ENCODE peak calls at places on chromosomes 6 and 20, in nine cellular contexts. One of them, this sample, is unnamed.
A peak's percentile ranks its signal among the peaks of the same experiment; 100 is the strongest.

GRCh38 chr6:139973602-139974373 is 599.3 kb upstream of the CITED2 start:
- DNase-seq in fibroblast of lung: peak; percentile 96
- DNase-seq in AG09309: peak; percentile 88
- DNase-seq in IMR-90: peak; percentile 92
- DNase-seq in endothelial cell: no peak
- DNase-seq in prostate gland: no peak
- DNase-seq in psoas muscle: no peak
- DNase-seq in fibroblast of the aortic adventitia: peak; percentile 91
- DNase-seq in dorsolateral prefrontal cortex: no peak
- DNase-seq in this sample: peak; percentile 45

GRCh38 chr6:38801305-38801704 is 86.2 kb downstream of the DNAH8 start:
- DNase-seq in fibroblast of lung: no peak
- DNase-seq in prostate gland: no peak
- DNase-seq in psoas muscle: no peak
- DNase-seq in IMR-90: no peak
- DNase-seq in endothelial cell: no peak
- DNase-seq in AG09309: no peak
- DNase-seq in fibroblast of the aortic adventitia: no peak
- DNase-seq in dorsolateral prefrontal cortex: no peak
- DNase-seq in this sample: no peak

GRCh38 chr6:49606696-49607390 is 29.8 kb downstream of the RHAG start:
- DNase-seq in psoas muscle: no peak
- DNase-seq in fibroblast of lung: peak; percentile 88
- DNase-seq in dorsolateral prefrontal cortex: peak; percentile 3
- DNase-seq in IMR-90: peak; percentile 80
- DNase-seq in endothelial cell: peak; percentile 23
- DNase-seq in AG09309: peak; percentile 61
- DNase-seq in prostate gland: peak; percentile 52
- DNase-seq in fibroblast of the aortic adventitia: peak; percentile 92
- DNase-seq in this sample: peak; percentile 95

GRCh38 chr6:42923656-42924055 is 5.6 kb upstream of the CNPY3 start:
- DNase-seq in psoas muscle: no peak
- DNase-seq in fibroblast of the aortic adventitia: peak; percentile 67
- DNase-seq in prostate gland: no peak
- DNase-seq in dorsolateral prefrontal cortex: no peak
- DNase-seq in fibroblast of lung: no peak
- DNase-seq in IMR-90: no peak
- DNase-seq in endothelial cell: no peak
- DNase-seq in AG09309: peak; percentile 38
- DNase-seq in this sample: no peak

GRCh38 chr20:18767676-18768075 is 45.9 kb upstream of the SCP2D1 start:
- DNase-seq in fibroblast of the aortic adventitia: no peak
- DNase-seq in prostate gland: no peak
- DNase-seq in endothelial cell: no peak
- DNase-seq in fibroblast of lung: no peak
- DNase-seq in AG09309: no peak
- DNase-seq in dorsolateral prefrontal cortex: no peak
- DNase-seq in IMR-90: no peak
- DNase-seq in psoas muscle: no peak
- DNase-seq in this sample: no peak

GRCh38 chr6:75349262-75349984 is 64.8 kb upstream of the TMEM30A start:
- DNase-seq in fibroblast of lung: peak; percentile 22
- DNase-seq in endothelial cell: peak; percentile 44
- DNase-seq in fibroblast of the aortic adventitia: peak; percentile 56
- DNase-seq in psoas muscle: peak; percentile 21
- DNase-seq in dorsolateral prefrontal cortex: no peak
- DNase-seq in prostate gland: no peak
- DNase-seq in IMR-90: peak; percentile 13
- DNase-seq in AG09309: no peak
- DNase-seq in this sample: peak; percentile 8

GRCh38 chr6:99151634-99152344 is 197.7 kb downstream of the FAXC start:
- DNase-seq in IMR-90: peak; percentile 28
- DNase-seq in endothelial cell: peak; percentile 78
- DNase-seq in AG09309: no peak
- DNase-seq in dorsolateral prefrontal cortex: no peak
- DNase-seq in fibroblast of the aortic adventitia: peak; percentile 2
- DNase-seq in psoas muscle: no peak
- DNase-seq in prostate gland: peak; percentile 19
- DNase-seq in fibroblast of lung: no peak
- DNase-seq in this sample: peak; percentile 69

GRCh38 chr6:36028088-36028886 is 679 bp downstream of the MAPK14 start:
- DNase-seq in endothelial cell: peak; percentile 32
- DNase-seq in fibroblast of lung: peak; percentile 10
- DNase-seq in fibroblast of the aortic adventitia: peak; percentile 12
- DNase-seq in IMR-90: peak; percentile 12
- DNase-seq in prostate gland: peak; percentile 17
- DNase-seq in AG09309: no peak
- DNase-seq in psoas muscle: peak; percentile 52
- DNase-seq in dorsolateral prefrontal cortex: peak; percentile 34
- DNase-seq in this sample: peak; percentile 41

GRCh38 chr20:5621305-5621704 is 128.9 kb upstream of the SHLD1 start:
- DNase-seq in psoas muscle: no peak
- DNase-seq in prostate gland: peak; percentile 84
- DNase-seq in fibroblast of the aortic adventitia: peak; percentile 56
- DNase-seq in AG09309: no peak
- DNase-seq in fibroblast of lung: peak; percentile 76
- DNase-seq in IMR-90: no peak
- DNase-seq in dorsolateral prefrontal cortex: no peak
- DNase-seq in endothelial cell: no peak
- DNase-seq in this sample: peak; percentile 82

GRCh38 chr20:63740501-63741353 is 1.2 kb downstream of the SLC2A4RG start:
- DNase-seq in psoas muscle: peak; percentile 94
- DNase-seq in fibroblast of lung: peak; percentile 95
- DNase-seq in fibroblast of the aortic adventitia: peak; percentile 94
- DNase-seq in AG09309: peak; percentile 59
- DNase-seq in prostate gland: peak; percentile 95
- DNase-seq in dorsolateral prefrontal cortex: peak; percentile 61
- DNase-seq in IMR-90: peak; percentile 86
- DNase-seq in endothelial cell: peak; percentile 65
- DNase-seq in this sample: peak; percentile 94

GRCh38 chr6:166903027-166903426 is 53.3 kb downstream of the RNASET2 start:
- DNase-seq in IMR-90: no peak
- DNase-seq in fibroblast of the aortic adventitia: no peak
- DNase-seq in dorsolateral prefrontal cortex: no peak
- DNase-seq in fibroblast of lung: no peak
- DNase-seq in psoas muscle: no peak
- DNase-seq in prostate gland: no peak
- DNase-seq in AG09309: no peak
- DNase-seq in endothelial cell: no peak
- DNase-seq in this sample: no peak

GRCh38 chr6:139577991-139578604 is 203.7 kb upstream of the CITED2 start:
- DNase-seq in psoas muscle: no peak
- DNase-seq in prostate gland: peak; percentile 40
- DNase-seq in AG09309: peak; percentile 77
- DNase-seq in fibroblast of lung: peak; percentile 92
- DNase-seq in dorsolateral prefrontal cortex: no peak
- DNase-seq in fibroblast of the aortic adventitia: peak; percentile 92
- DNase-seq in endothelial cell: no peak
- DNase-seq in IMR-90: peak; percentile 94
- DNase-seq in this sample: peak; percentile 59

GRCh38 chr20:13839421-13840092 is 54.7 kb downstream of the NDUFAF5 start:
- DNase-seq in endothelial cell: no peak
- DNase-seq in AG09309: peak; percentile 74
- DNase-seq in IMR-90: peak; percentile 41
- DNase-seq in psoas muscle: no peak
- DNase-seq in fibroblast of lung: peak; percentile 34
- DNase-seq in prostate gland: no peak
- DNase-seq in dorsolateral prefrontal cortex: no peak
- DNase-seq in fibroblast of the aortic adventitia: peak; percentile 49
- DNase-seq in this sample: peak; percentile 35

GRCh38 chr6:33853736-33854135 is 49.9 kb upstream of the MLN start:
- DNase-seq in dorsolateral prefrontal cortex: no peak
- DNase-seq in AG09309: no peak
- DNase-seq in endothelial cell: no peak
- DNase-seq in prostate gland: no peak
- DNase-seq in fibroblast of lung: no peak
- DNase-seq in psoas muscle: no peak
- DNase-seq in fibroblast of the aortic adventitia: no peak
- DNase-seq in IMR-90: no peak
- DNase-seq in this sample: no peak

GRCh38 chr6:33850294-33850693 is 46.5 kb upstream of the MLN start:
- DNase-seq in dorsolateral prefrontal cortex: no peak
- DNase-seq in fibroblast of lung: no peak
- DNase-seq in fibroblast of the aortic adventitia: no peak
- DNase-seq in IMR-90: no peak
- DNase-seq in prostate gland: no peak
- DNase-seq in psoas muscle: no peak
- DNase-seq in endothelial cell: no peak
- DNase-seq in AG09309: no peak
- DNase-seq in this sample: no peak

GRCh38 chr6:33850869-33851541 is 47.2 kb upstream of the MLN start:
- DNase-seq in psoas muscle: no peak
- DNase-seq in fibroblast of the aortic adventitia: no peak
- DNase-seq in fibroblast of lung: no peak
- DNase-seq in endothelial cell: no peak
- DNase-seq in IMR-90: no peak
- DNase-seq in AG09309: no peak
- DNase-seq in dorsolateral prefrontal cortex: peak; percentile 67
- DNase-seq in prostate gland: no peak
- DNase-seq in this sample: no peak

GRCh38 chr6:33853026-33853425 is 49.2 kb upstream of the MLN start:
- DNase-seq in AG09309: no peak
- DNase-seq in fibroblast of the aortic adventitia: no peak
- DNase-seq in psoas muscle: no peak
- DNase-seq in dorsolateral prefrontal cortex: no peak
- DNase-seq in prostate gland: no peak
- DNase-seq in endothelial cell: no peak
- DNase-seq in IMR-90: no peak
- DNase-seq in fibroblast of lung: no peak
- DNase-seq in this sample: no peak

GRCh38 chr6:33851959-33852358 is 48.2 kb upstream of the MLN start:
- DNase-seq in fibroblast of lung: no peak
- DNase-seq in psoas muscle: no peak
- DNase-seq in AG09309: no peak
- DNase-seq in dorsolateral prefrontal cortex: no peak
- DNase-seq in endothelial cell: peak; percentile 55
- DNase-seq in fibroblast of the aortic adventitia: no peak
- DNase-seq in IMR-90: no peak
- DNase-seq in prostate gland: no peak
- DNase-seq in this sample: peak; percentile 38
- TF ChIP-seq CTCF in fibroblast of lung: peak; percentile 40
- TF ChIP-seq CTCF in psoas muscle: no peak
- TF ChIP-seq CTCF in AG09309: peak; percentile 69
- TF ChIP-seq CTCF in dorsolateral prefrontal cortex: no peak
- TF ChIP-seq CTCF in endothelial cell: no peak
- TF ChIP-seq CTCF in fibroblast of the aortic adventitia: peak; percentile 57
- TF ChIP-seq CTCF in IMR-90: peak; percentile 35
- TF ChIP-seq CTCF in prostate gland: peak; percentile 38
- TF ChIP-seq CTCF in this sample: peak; percentile 51

GRCh38 chr20:22490287-22491187 is 93.8 kb downstream of the FOXA2 start:
- DNase-seq in fibroblast of the aortic adventitia: peak; percentile 16
- DNase-seq in fibroblast of lung: no peak
- DNase-seq in endothelial cell: no peak
- DNase-seq in AG09309: no peak
- DNase-seq in IMR-90: no peak
- DNase-seq in prostate gland: peak; percentile 44
- DNase-seq in dorsolateral prefrontal cortex: no peak
- DNase-seq in psoas muscle: no peak
- DNase-seq in this sample: peak; percentile 17
- TF ChIP-seq CTCF in fibroblast of the aortic adventitia: no peak
- TF ChIP-seq CTCF in fibroblast of lung: no peak
- TF ChIP-seq CTCF in endothelial cell: peak; percentile 10
- TF ChIP-seq CTCF in AG09309: no peak
- TF ChIP-seq CTCF in IMR-90: no peak
- TF ChIP-seq CTCF in prostate gland: no peak
- TF ChIP-seq CTCF in dorsolateral prefrontal cortex: no peak
- TF ChIP-seq CTCF in psoas muscle: no peak
- TF ChIP-seq CTCF in this sample: no peak

GRCh38 chr6:112252571-112253504 is 1.5 kb downstream of the LAMA4 start:
- DNase-seq in prostate gland: no peak
- DNase-seq in fibroblast of lung: peak; percentile 79
- DNase-seq in IMR-90: peak; percentile 36
- DNase-seq in fibroblast of the aortic adventitia: peak; percentile 75
- DNase-seq in psoas muscle: no peak
- DNase-seq in endothelial cell: no peak
- DNase-seq in dorsolateral prefrontal cortex: no peak
- DNase-seq in AG09309: no peak
- DNase-seq in this sample: no peak

GRCh38 chr6:112251170-112251945 is 3.0 kb downstream of the LAMA4 start:
- DNase-seq in psoas muscle: peak; percentile 59
- DNase-seq in endothelial cell: no peak
- DNase-seq in AG09309: no peak
- DNase-seq in fibroblast of the aortic adventitia: peak; percentile 95
- DNase-seq in prostate gland: no peak
- DNase-seq in dorsolateral prefrontal cortex: no peak
- DNase-seq in fibroblast of lung: peak; percentile 90
- DNase-seq in IMR-90: peak; percentile 79
- DNase-seq in this sample: no peak

GRCh38 chr6:112253505-112253841 is 894 bp downstream of the LAMA4 start:
- DNase-seq in fibroblast of lung: no peak
- DNase-seq in AG09309: no peak
- DNase-seq in psoas muscle: no peak
- DNase-seq in dorsolateral prefrontal cortex: no peak
- DNase-seq in endothelial cell: no peak
- DNase-seq in fibroblast of the aortic adventitia: no peak
- DNase-seq in prostate gland: no peak
- DNase-seq in IMR-90: no peak
- DNase-seq in this sample: no peak

GRCh38 chr6:112254921-112255320 is 554 bp upstream of the LAMA4 start:
- DNase-seq in fibroblast of the aortic adventitia: no peak
- DNase-seq in IMR-90: no peak
- DNase-seq in psoas muscle: no peak
- DNase-seq in fibroblast of lung: no peak
- DNase-seq in endothelial cell: no peak
- DNase-seq in prostate gland: no peak
- DNase-seq in dorsolateral prefrontal cortex: no peak
- DNase-seq in AG09309: no peak
- DNase-seq in this sample: no peak

GRCh38 chr6:112253842-112254816 is at the start of gene LAMA4:
- DNase-seq in IMR-90: peak; percentile 69
- DNase-seq in dorsolateral prefrontal cortex: peak; percentile 11
- DNase-seq in AG09309: no peak
- DNase-seq in fibroblast of lung: peak; percentile 83
- DNase-seq in psoas muscle: peak; percentile 51
- DNase-seq in prostate gland: no peak
- DNase-seq in fibroblast of the aortic adventitia: peak; percentile 81
- DNase-seq in endothelial cell: peak; percentile 46
- DNase-seq in this sample: peak; percentile 46
- TF ChIP-seq CTCF in IMR-90: no peak
- TF ChIP-seq CTCF in dorsolateral prefrontal cortex: no peak
- TF ChIP-seq CTCF in AG09309: no peak
- TF ChIP-seq CTCF in fibroblast of lung: no peak
- TF ChIP-seq CTCF in psoas muscle: no peak
- TF ChIP-seq CTCF in prostate gland: no peak
- TF ChIP-seq CTCF in fibroblast of the aortic adventitia: no peak
- TF ChIP-seq CTCF in endothelial cell: no peak
- TF ChIP-seq CTCF in this sample: no peak

GRCh38 chr20:25247100-25247665 is 702 bp upstream of the PYGB start:
- DNase-seq in IMR-90: peak; percentile 60
- DNase-seq in psoas muscle: peak; percentile 60
- DNase-seq in prostate gland: peak; percentile 76
- DNase-seq in dorsolateral prefrontal cortex: peak; percentile 67
- DNase-seq in AG09309: no peak
- DNase-seq in endothelial cell: peak; percentile 64
- DNase-seq in fibroblast of the aortic adventitia: peak; percentile 59
- DNase-seq in fibroblast of lung: peak; percentile 78
- DNase-seq in this sample: peak; percentile 79
- TF ChIP-seq CTCF in IMR-90: peak; percentile 58
- TF ChIP-seq CTCF in psoas muscle: peak; percentile 28
- TF ChIP-seq CTCF in prostate gland: peak; percentile 61
- TF ChIP-seq CTCF in dorsolateral prefrontal cortex: no peak
- TF ChIP-seq CTCF in AG09309: peak; percentile 70
- TF ChIP-seq CTCF in endothelial cell: no peak
- TF ChIP-seq CTCF in fibroblast of the aortic adventitia: peak; percentile 47
- TF ChIP-seq CTCF in fibroblast of lung: peak; percentile 74
- TF ChIP-seq CTCF in this sample: peak; percentile 21

GRCh38 chr6:157860505-157860991 is 37.5 kb downstream of the SNX9 start:
- DNase-seq in AG09309: no peak
- DNase-seq in psoas muscle: no peak
- DNase-seq in prostate gland: no peak
- DNase-seq in fibroblast of lung: peak; percentile 75
- DNase-seq in endothelial cell: no peak
- DNase-seq in IMR-90: peak; percentile 55
- DNase-seq in dorsolateral prefrontal cortex: no peak
- DNase-seq in fibroblast of the aortic adventitia: no peak
- DNase-seq in this sample: no peak
- TF ChIP-seq CTCF in AG09309: no peak
- TF ChIP-seq CTCF in psoas muscle: no peak
- TF ChIP-seq CTCF in prostate gland: no peak
- TF ChIP-seq CTCF in fibroblast of lung: no peak
- TF ChIP-seq CTCF in endothelial cell: no peak
- TF ChIP-seq CTCF in IMR-90: no peak
- TF ChIP-seq CTCF in dorsolateral prefrontal cortex: no peak
- TF ChIP-seq CTCF in fibroblast of the aortic adventitia: no peak
- TF ChIP-seq CTCF in this sample: no peak